ENCODE peak calls at places on chromosome 16, in ten cellular contexts. M is BJ; J is GM13977; R is cardiac muscle cell; I is pancreas; N is activated CD8-positive, alpha-beta T cell treated with anti-CD3 and anti-CD28 coated beads for 36 hours; H is RWPE1; B is MM.1S; K is cardiac fibroblast; U is astrocyte of the spinal cord. T is an unnamed sample.

GRCh38 chr16:4673387-4674046 is 19.8 kb upstream of the NUDT16L1 start:
- DNase-seq in J (no peak), U (no peak), K (no peak), N (no peak), H (no peak), I (peak), B (no peak), R (no peak), M (no peak), T (no peak)

GRCh38 chr16:78045865-78046581 is 23.7 kb downstream of the CLEC3A start:
- DNase-seq in K (peak), H (peak), I (peak), B (no peak), M (no peak), J (peak), U (peak), N (peak), R (peak), T (peak)

GRCh38 chr16:28063047-28063521 is 430 bp downstream of the GSG1L start:
- DNase-seq in H (no peak), U (no peak), M (no peak), I (no peak), K (peak), N (peak), R (peak), B (no peak), J (peak), T (no peak)

GRCh38 chr16:88310796-88311605 is 71.8 kb upstream of the ZNF469 start:
- DNase-seq in B (no peak), J (no peak), R (no peak), U (peak), H (no peak), I (no peak), N (no peak), K (peak), M (no peak), T (no peak)

GRCh38 chr16:1343428-1344242 is 8.0 kb downstream of the TSR3 start:
- DNase-seq in M (no peak), J (no peak), K (no peak), R (no peak), H (no peak), B (no peak), N (no peak), I (peak), U (no peak), T (no peak)

GRCh38 chr16:53898993-53899392 is 195.0 kb downstream of the FTO start:
- DNase-seq in M (peak), H (no peak), B (no peak), I (no peak), U (no peak), K (peak), J (no peak), N (no peak), R (peak), T (no peak)

GRCh38 chr16:31094088-31094423 is 541 bp downstream of the VKORC1 start:
- DNase-seq in B (no peak), I (peak), U (peak), H (no peak), N (no peak), R (no peak), J (no peak), K (peak), M (no peak), T (no peak)

GRCh38 chr16:30979170-30980067 is 5.6 kb upstream of the HSD3B7 start:
- DNase-seq in K (no peak), M (no peak), I (no peak), J (no peak), B (no peak), U (no peak), N (no peak), H (no peak), R (no peak), T (no peak)

GRCh38 chr16:67428146-67428731 is 2.7 kb upstream of the HSD11B2 start:
- DNase-seq in M (no peak), I (peak), K (peak), J (peak), B (peak), H (peak), R (peak), U (peak), N (peak), T (peak)

GRCh38 chr16:67966549-67967182 is 1.8 kb downstream of the SLC12A4 start:
- DNase-seq in B (no peak), I (peak), N (no peak), K (peak), R (peak), M (no peak), U (no peak), J (no peak), H (no peak), T (no peak)

GRCh38 chr16:49698416-49698815 is 157.5 kb downstream of the ZNF423 start:
- DNase-seq in I (no peak), B (no peak), H (no peak), N (no peak), M (no peak), J (no peak), R (peak), K (no peak), U (no peak), T (no peak)

GRCh38 chr16:2856061-2856670 is 1.8 kb downstream of the PRSS22 start:
- DNase-seq in J (peak), R (no peak), U (no peak), B (no peak), N (peak), K (no peak), I (peak), M (no peak), H (peak), T (no peak)

GRCh38 chr16:66444049-66444481 is 17.0 kb downstream of the BEAN1 start:
- DNase-seq in U (no peak), N (no peak), R (no peak), J (no peak), H (no peak), M (no peak), K (no peak), B (no peak), I (no peak), T (peak)

GRCh38 chr16:1037023-1037933 is 35.3 kb upstream of the SSTR5 start:
- DNase-seq in B (no peak), U (no peak), M (no peak), K (peak), N (no peak), J (no peak), I (no peak), H (peak), R (no peak), T (no peak)

GRCh38 chr16:4070936-4071335 is 45.3 kb downstream of the ADCY9 start:
- DNase-seq in N (no peak), J (no peak), B (no peak), R (no peak), M (no peak), U (no peak), I (no peak), H (no peak), K (no peak), T (no peak)

GRCh38 chr16:1296688-1297412 is 12.6 kb upstream of the UBE2I start:
- DNase-seq in I (no peak), K (peak), B (peak), R (no peak), J (no peak), N (peak), H (peak), M (peak), U (no peak), T (peak)

GRCh38 chr16:911604-912321 is 59.0 kb downstream of the LMF1 start:
- DNase-seq in I (no peak), U (no peak), B (no peak), J (no peak), N (no peak), M (no peak), H (no peak), K (no peak), R (no peak), T (no peak)

GRCh38 chr16:50697881-50698767 is 4.7 kb downstream of the NOD2 start:
- DNase-seq in N (peak), R (peak), M (no peak), K (peak), J (peak), H (no peak), I (no peak), U (peak), B (peak), T (no peak)

GRCh38 chr16:87698241-87698640 is 67.5 kb downstream of the KLHDC4 start:
- DNase-seq in B (no peak), J (peak), K (no peak), N (peak), M (no peak), R (no peak), H (no peak), U (no peak), I (no peak), T (peak)

GRCh38 chr16:57372372-57373116 is at the start of gene CX3CL1:
- DNase-seq in R (peak), I (peak), B (no peak), J (no peak), K (no peak), N (no peak), U (peak), H (no peak), M (no peak), T (no peak)

GRCh38 chr16:28537964-28538732 is 626 bp downstream of the NUPR1 start:
- DNase-seq in R (no peak), I (peak), N (no peak), J (no peak), B (no peak), K (no peak), U (no peak), H (no peak), M (no peak), T (no peak)

GRCh38 chr16:25073849-25074248 is 37.7 kb upstream of the LCMT1 start:
- DNase-seq in M (no peak), U (no peak), B (no peak), K (no peak), I (no peak), J (no peak), R (no peak), H (no peak), N (no peak), T (no peak)

GRCh38 chr16:27226476-27226875 is 23.1 kb downstream of the KDM8 start:
- DNase-seq in I (peak), R (no peak), H (peak), K (no peak), J (no peak), M (no peak), U (no peak), B (peak), N (no peak), T (no peak)

GRCh38 chr16:25707982-25708583 is 16.3 kb downstream of the HS3ST4 start:
- DNase-seq in H (no peak), R (peak), N (peak), K (peak), U (no peak), M (no peak), J (peak), B (peak), I (no peak), T (no peak)

GRCh38 chr16:19967561-19967960 is 82.9 kb upstream of the GPRC5B start:
- DNase-seq in J (no peak), H (no peak), N (no peak), R (no peak), U (no peak), K (no peak), B (no peak), M (no peak), I (no peak), T (no peak)

GRCh38 chr16:48580925-48581500 is 29.0 kb downstream of the N4BP1 start:
- DNase-seq in K (peak), I (no peak), R (no peak), B (no peak), U (no peak), J (no peak), N (no peak), H (no peak), M (no peak), T (no peak)

GRCh38 chr16:73230651-73231050 is 182.7 kb upstream of the ZFHX3 start:
- DNase-seq in U (no peak), R (no peak), J (no peak), I (no peak), K (no peak), H (no peak), B (no peak), M (no peak), N (no peak), T (no peak)

GRCh38 chr16:57013902-57014301 is 24.5 kb downstream of the NLRC5 start:
- DNase-seq in H (no peak), J (no peak), K (no peak), R (no peak), M (no peak), B (no peak), I (no peak), N (no peak), U (no peak), T (peak)

GRCh38 chr16:75251280-75252048 is at the start of gene BCAR1:
- DNase-seq in M (peak), J (peak), I (peak), U (peak), B (no peak), K (peak), R (peak), N (peak), H (peak), T (peak)
- TF ChIP-seq CTCF in M (no peak), J (peak), I (no peak), U (no peak), B (no peak), K (no peak), R (no peak), N (no peak), H (no peak), T (no peak)

DNA sequence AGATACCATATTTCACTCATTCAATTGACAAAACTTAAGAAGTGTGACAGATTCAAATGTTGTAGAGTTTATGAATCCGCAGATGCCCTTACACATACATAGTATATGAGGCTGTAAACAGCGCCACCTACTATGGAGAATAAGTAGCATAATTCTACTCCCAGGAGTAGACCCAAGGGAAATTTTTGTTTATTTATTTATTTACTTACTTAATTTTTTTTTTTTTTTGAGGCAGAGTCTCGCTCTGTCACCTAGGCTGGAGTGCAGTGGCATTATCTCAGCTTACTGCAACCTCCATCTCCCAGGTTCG is 35.5 kb downstream of the GAN start:
- DNase-seq in M (no peak), U (no peak), I (no peak), H (no peak), N (no peak), J (no peak), K (peak), B (no peak), R (peak), T (no peak)
- TF ChIP-seq CTCF in M (no peak), U (peak), I (no peak), H (no peak), N (no peak), J (no peak), K (peak), B (no peak), R (peak), T (peak)

DNA sequence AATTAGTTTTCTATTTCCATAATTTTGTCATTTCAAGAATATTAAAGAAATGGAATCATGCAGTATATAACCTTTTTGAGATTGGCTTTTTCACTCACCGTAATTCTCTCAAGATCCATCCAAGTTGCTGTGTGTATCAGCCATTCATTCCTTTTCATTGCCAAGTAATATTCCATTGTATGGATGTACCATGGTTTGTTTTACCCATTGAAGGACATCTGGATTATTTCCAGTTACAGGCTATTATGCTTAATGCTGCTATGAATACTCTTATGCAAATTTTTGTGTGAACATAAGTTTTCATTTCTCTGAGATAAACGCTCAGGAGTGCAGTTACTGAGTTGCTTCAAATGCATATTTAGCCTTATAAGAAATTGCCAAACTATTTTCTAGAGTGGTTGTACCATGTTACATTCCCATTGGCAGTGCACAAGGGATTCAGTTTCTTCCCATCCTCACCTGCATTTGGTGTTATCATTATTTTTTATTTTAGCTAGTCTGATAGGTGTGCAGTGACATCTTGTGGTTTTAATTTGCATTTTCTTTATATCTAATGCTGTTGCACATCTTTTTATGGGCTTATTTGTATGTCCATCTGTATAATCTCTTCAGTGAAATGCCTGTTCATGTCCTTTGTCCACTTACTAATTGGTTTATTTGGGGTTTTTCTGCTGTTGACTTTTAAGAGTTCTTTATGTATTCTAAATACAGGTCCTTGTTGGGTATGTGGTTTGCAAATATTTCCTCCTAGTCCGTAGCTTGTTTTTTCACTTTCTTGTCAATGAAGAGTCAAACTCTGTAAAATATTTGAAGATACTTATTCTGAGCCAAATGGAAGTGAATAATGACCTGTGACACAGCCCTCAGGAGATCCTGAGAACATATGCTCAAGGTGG is 32.7 kb downstream of the BMERB1 start:
- DNase-seq in M (no peak), R (peak), K (peak), H (no peak), I (no peak), B (peak), J (no peak), N (no peak), U (no peak), T (no peak)
- TF ChIP-seq CTCF in M (no peak), R (no peak), K (no peak), H (peak), I (no peak), B (peak), J (no peak), N (no peak), U (peak), T (peak)

DNA sequence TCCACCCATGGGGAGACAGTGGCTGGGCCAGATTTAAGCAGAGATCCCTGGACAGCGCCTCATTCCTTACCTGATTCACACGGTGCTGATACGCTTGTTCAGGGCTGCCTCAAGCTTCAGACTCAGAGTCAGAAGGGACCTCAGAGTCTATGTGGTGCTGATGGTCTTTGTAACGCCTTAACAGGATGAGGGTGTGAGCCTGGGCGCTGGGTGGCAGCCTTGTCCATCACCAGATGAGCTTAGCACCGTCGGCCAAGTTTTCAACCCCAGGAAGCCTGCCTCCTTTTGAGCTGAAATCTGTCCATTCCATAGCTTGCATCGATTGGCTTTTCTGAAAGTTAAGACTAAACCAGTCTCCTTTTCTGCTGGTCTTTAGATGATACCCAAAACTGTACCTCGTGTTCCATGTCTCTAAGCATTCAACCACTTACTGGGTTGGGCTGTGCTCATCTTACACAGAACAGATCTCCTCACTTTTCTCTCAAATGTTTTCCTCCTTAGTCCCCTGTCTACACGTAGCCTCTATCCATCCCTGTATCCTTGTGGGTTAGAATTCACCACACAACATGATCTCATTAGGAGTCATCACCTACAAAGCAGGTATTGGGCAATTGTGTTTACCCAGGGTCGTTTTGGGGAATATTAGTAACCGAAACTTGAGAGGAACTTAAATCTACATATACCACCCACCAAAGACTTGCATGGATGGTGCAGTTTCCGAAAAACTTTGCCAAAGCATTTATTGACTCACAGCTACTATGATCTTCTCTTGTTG is 573.4 kb downstream of the CDH13 start:
- DNase-seq in N (no peak), U (peak), R (peak), J (no peak), B (no peak), I (no peak), H (peak), M (no peak), K (peak), T (no peak)
- TF ChIP-seq CTCF in N (no peak), U (no peak), R (peak), J (no peak), B (no peak), I (no peak), H (no peak), M (no peak), K (no peak), T (no peak)

GRCh38 chr16:12258806-12259205 is 282.3 kb downstream of the SNX29 start:
- DNase-seq in I (no peak), N (no peak), R (no peak), K (no peak), B (no peak), M (no peak), U (no peak), J (no peak), H (no peak), T (no peak)

GRCh38 chr16:12255919-12256665 is 279.6 kb downstream of the SNX29 start:
- DNase-seq in U (no peak), I (no peak), K (no peak), N (no peak), H (no peak), J (no peak), B (peak), M (no peak), R (no peak), T (no peak)

GRCh38 chr16:12256880-12257279 is 280.3 kb downstream of the SNX29 start:
- DNase-seq in R (no peak), J (no peak), H (no peak), K (no peak), U (peak), N (no peak), M (no peak), I (no peak), B (no peak), T (no peak)

GRCh38 chr16:12259258-12259657 is 282.7 kb downstream of the SNX29 start:
- DNase-seq in M (no peak), N (no peak), K (no peak), H (no peak), I (no peak), U (no peak), B (no peak), J (no peak), R (no peak), T (no peak)

GRCh38 chr16:12257926-12258561 is 281.5 kb downstream of the SNX29 start:
- DNase-seq in N (no peak), M (no peak), J (no peak), K (no peak), H (no peak), I (no peak), B (no peak), U (no peak), R (no peak), T (no peak)
- TF ChIP-seq CTCF in N (no peak), M (no peak), J (no peak), K (peak), H (no peak), I (no peak), B (no peak), U (no peak), R (no peak), T (peak)

DNA sequence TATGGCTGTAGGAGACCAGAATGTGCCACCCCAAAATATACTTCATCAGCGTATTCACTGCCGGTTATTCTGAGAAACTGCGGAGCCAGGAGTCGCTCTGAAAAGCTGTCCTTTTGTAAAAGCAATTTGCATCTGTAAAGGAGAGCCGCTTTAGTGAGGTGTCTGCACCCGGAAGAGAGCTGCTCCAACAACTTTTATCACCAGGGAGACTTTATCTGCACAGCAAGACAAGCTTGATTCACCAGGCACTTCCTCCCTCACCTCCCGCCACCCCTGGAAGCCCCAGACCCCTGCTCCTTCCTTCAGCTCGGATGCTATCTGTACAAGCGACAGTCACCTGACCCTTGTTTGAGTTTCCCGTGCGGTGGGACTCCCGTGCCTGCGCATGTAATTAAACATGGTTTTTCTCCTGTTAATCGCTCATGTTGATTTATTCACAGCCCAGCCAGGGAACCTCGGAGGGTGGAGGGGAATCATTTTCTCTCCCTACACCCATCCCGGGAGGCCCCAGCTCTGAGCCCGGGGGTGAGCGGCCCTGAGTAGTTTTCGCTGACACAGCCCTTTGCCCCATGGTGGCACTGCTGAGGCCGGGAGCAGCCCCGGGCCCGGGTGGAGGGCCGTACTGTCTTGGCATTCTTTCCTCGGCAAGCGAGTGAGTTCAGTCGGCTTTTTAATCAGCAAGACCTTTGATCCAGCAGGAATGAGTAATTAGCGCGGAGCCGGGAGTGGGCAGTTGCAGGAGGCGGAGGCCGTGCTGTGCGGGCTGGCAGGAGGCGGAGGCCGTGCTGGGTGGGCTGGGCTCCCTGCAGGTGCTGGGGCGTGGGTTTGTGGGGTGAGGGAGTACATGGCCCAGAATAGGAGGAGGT is 222.7 kb upstream of the CIBAR2 start:
- DNase-seq in I (peak), N (peak), M (no peak), J (no peak), R (peak), H (no peak), K (no peak), B (no peak), U (no peak), T (peak)
- TF ChIP-seq CTCF in I (no peak), N (no peak), M (no peak), J (no peak), R (peak), H (no peak), K (no peak), B (no peak), U (peak), T (no peak)